ENCODE peak calls at places on chromosomes 6 and 20, in eight cellular contexts. O is WTC11; P is H1; E is activated T-cell treated with anti-CD3 and anti-CD28 coated beads for 1 hour; T is neural crest cell; M is epithelial cell of esophagus; N is smooth muscle cell of the brain vasculature; X is stimulated activated CD4-positive, alpha-beta T cell treated with anti-CD3 and anti-CD28 coated beads, Interleukin-4, amount 100 ng/mL, for 4 hours. I is an unnamed sample.

GRCh38 chr6:130761286-130761685 is 65.9 kb upstream of the SMLR1 start:
- DNase-seq in O (no peak), P (no peak), E (no peak), T (no peak), M (no peak), N (no peak), X (no peak), I (no peak)

GRCh38 chr20:62661647-62662046 is 19.3 kb downstream of the SLCO4A1 start:
- DNase-seq in O (no peak), P (no peak), E (no peak), T (no peak), M (no peak), N (no peak), X (no peak), I (no peak)

GRCh38 chr20:59013031-59013951 is 5.9 kb upstream of the TUBB1 start:
- DNase-seq in O (no peak), P (no peak), E (no peak), T (no peak), M (no peak), N (no peak), X (no peak), I (no peak)

GRCh38 chr20:17556842-17557674 is 12.8 kb upstream of the DSTN start:
- DNase-seq in O (no peak), P (no peak), E (no peak), T (no peak), M (peak; percentile 65), N (no peak), X (no peak), I (no peak)

GRCh38 chr6:69867075-69867911 is 937 bp downstream of the COL19A1 start:
- DNase-seq in O (peak; percentile 68), P (no peak), E (peak; percentile 41), T (peak; percentile 65), M (peak; percentile 24), N (no peak), X (peak; percentile 60), I (no peak)

GRCh38 chr20:50968289-50968688 is 9.7 kb downstream of the MOCS3 start:
- DNase-seq in O (no peak), P (no peak), E (no peak), T (no peak), M (no peak), N (no peak), X (no peak), I (no peak)

GRCh38 chr20:24242763-24243162 is 226.7 kb upstream of the SYNDIG1 start:
- DNase-seq in O (no peak), P (no peak), E (no peak), T (no peak), M (no peak), N (no peak), X (no peak), I (no peak)

GRCh38 chr6:138973481-138974140 is 14.4 kb downstream of the REPS1 start:
- DNase-seq in O (no peak), P (no peak), E (no peak), T (no peak), M (no peak), N (no peak), X (no peak), I (no peak)

GRCh38 chr20:4519530-4519929 is 202.2 kb upstream of the PRND start:
- DNase-seq in O (peak; percentile 79), P (no peak), E (no peak), T (no peak), M (peak; percentile 35), N (no peak), X (no peak), I (no peak)

GRCh38 chr6:98921038-98921437 is 26.7 kb downstream of the FBXL4 start:
- DNase-seq in O (no peak), P (no peak), E (no peak), T (no peak), M (no peak), N (no peak), X (no peak), I (no peak)

GRCh38 chr6:5308066-5308465 is 46.8 kb downstream of the FARS2 start:
- DNase-seq in O (no peak), P (no peak), E (no peak), T (no peak), M (peak; percentile 80), N (no peak), X (no peak), I (no peak)

GRCh38 chr6:138227316-138227781 is 9.1 kb upstream of the PBOV1 start:
- DNase-seq in O (no peak), P (no peak), E (no peak), T (no peak), M (no peak), N (no peak), X (no peak), I (no peak)

I was measured in brain pericyte.